ENCODE peak calls at places on chromosomes 6 and 20, in seven cellular contexts. G is AG08396; C is T-helper 17 cell; V is non-pigmented ciliary epithelial cell; R is foreskin fibroblast; Y is right lobe of liver; A is stimulated activated CD4-positive, alpha-beta T cell treated with anti-CD3 and anti-CD28 coated beads, TNF-alpha, amount 100 ng/mL, for 1 hour. Z is an unnamed sample.
A peak's percentile ranks its signal among the peaks of the same experiment; 100 is the strongest.

GRCh38 chr6:23890543-23891227 is 235.3 kb upstream of the NRSN1 start:
- DNase-seq in G (no peak), C (no peak), V (peak; percentile 8), R (no peak), Y (no peak), A (no peak), Z (no peak)

GRCh38 chr6:30480536-30481156 is 8.7 kb upstream of the HLA-E start:
- DNase-seq in G (no peak), C (peak; percentile 56), V (no peak), R (no peak), Y (no peak), A (no peak), Z (no peak)

GRCh38 chr6:163438940-163439335 is 24.4 kb downstream of the QKI start:
- DNase-seq in G (no peak), C (no peak), V (no peak), R (no peak), Y (peak; percentile 61), A (no peak), Z (no peak)

GRCh38 chr6:24125980-24126379 is at the start of gene NRSN1:
- DNase-seq in G (no peak), C (no peak), V (no peak), R (no peak), Y (no peak), A (no peak), Z (no peak)

GRCh38 chr6:26087284-26088115 is at the start of gene HFE:
- DNase-seq in G (peak; percentile 50), C (no peak), V (peak; percentile 11), R (peak; percentile 49), Y (peak; percentile 78), A (no peak), Z (peak; percentile 44)

GRCh38 chr6:144756469-144756868 is 471.3 kb downstream of the UTRN start:
- DNase-seq in G (no peak), C (no peak), V (no peak), R (no peak), Y (no peak), A (no peak), Z (no peak)

GRCh38 chr20:64159286-64159680 is 5.0 kb upstream of the MYT1 start:
- DNase-seq in G (no peak), C (no peak), V (no peak), R (no peak), Y (peak; percentile 40), A (no peak), Z (no peak)

GRCh38 chr6:4459032-4459431 is 317.2 kb upstream of the CDYL start:
- DNase-seq in G (peak; percentile 67), C (no peak), V (peak; percentile 72), R (peak; percentile 74), Y (no peak), A (no peak), Z (peak; percentile 56)

GRCh38 chr20:25464501-25465204 is 57.2 kb downstream of the GINS1 start:
- DNase-seq in G (no peak), C (no peak), V (no peak), R (no peak), Y (no peak), A (no peak), Z (no peak)

GRCh38 chr20:51422912-51423667 is 119.4 kb downstream of the NFATC2 start:
- DNase-seq in G (no peak), C (no peak), V (no peak), R (no peak), Y (no peak), A (no peak), Z (no peak)

GRCh38 chr6:8556370-8557018 is 121.1 kb upstream of the SLC35B3 start:
- DNase-seq in G (no peak), C (no peak), V (peak; percentile 41), R (peak; percentile 34), Y (no peak), A (no peak), Z (peak; percentile 13)

GRCh38 chr20:57451759-57452661 is 60.8 kb downstream of the RBM38 start:
- DNase-seq in G (no peak), C (no peak), V (no peak), R (no peak), Y (no peak), A (no peak), Z (no peak)

GRCh38 chr6:107936162-107936909 is 21.7 kb downstream of the SEC63 start:
- DNase-seq in G (no peak), C (no peak), V (no peak), R (no peak), Y (no peak), A (no peak), Z (no peak)

GRCh38 chr6:24358219-24358821 is 461 bp upstream of the DCDC2 start:
- DNase-seq in G (no peak), C (no peak), V (no peak), R (no peak), Y (no peak), A (no peak), Z (no peak)

GRCh38 chr6:2028457-2029038 is 216.9 kb downstream of the GMDS start:
- DNase-seq in G (no peak), C (no peak), V (no peak), R (no peak), Y (no peak), A (no peak), Z (no peak)

GRCh38 chr20:38032585-38033329 is 499 bp downstream of the TTI1 start:
- DNase-seq in G (no peak), C (no peak), V (no peak), R (no peak), Y (no peak), A (no peak), Z (no peak)

GRCh38 chr20:51958636-51959542 is 156.6 kb upstream of the SALL4 start:
- DNase-seq in G (no peak), C (no peak), V (no peak), R (no peak), Y (no peak), A (no peak), Z (no peak)

GRCh38 chr6:3776881-3777507 is 25.5 kb upstream of the PXDC1 start:
- DNase-seq in G (no peak), C (no peak), V (no peak), R (no peak), Y (no peak), A (no peak), Z (peak; percentile 45)

GRCh38 chr6:127332383-127332961 is 10.9 kb downstream of the ECHDC1 start:
- DNase-seq in G (no peak), C (no peak), V (no peak), R (no peak), Y (no peak), A (no peak), Z (no peak)

GRCh38 chr6:149717588-149718458 is at the start of gene LATS1:
- DNase-seq in G (peak; percentile 91), C (peak; percentile 90), V (no peak), R (peak; percentile 78), Y (peak; percentile 96), A (peak; percentile 87), Z (peak; percentile 79)

GRCh38 chr20:19974621-19975435 is 42.3 kb upstream of the NAA20 start:
- DNase-seq in G (peak; percentile 85), C (no peak), V (peak; percentile 89), R (peak; percentile 95), Y (peak; percentile 65), A (no peak), Z (peak; percentile 29)

GRCh38 chr6:5323979-5324378 is 62.7 kb downstream of the FARS2 start:
- DNase-seq in G (no peak), C (no peak), V (no peak), R (no peak), Y (no peak), A (no peak), Z (no peak)

GRCh38 chr6:124917769-124918168 is 44.5 kb upstream of the RNF217 start:
- DNase-seq in G (no peak), C (no peak), V (no peak), R (no peak), Y (no peak), A (no peak), Z (no peak)

GRCh38 chr6:84618046-84618752 is 146.2 kb downstream of the TBX18 start:
- DNase-seq in G (peak; percentile 45), C (no peak), V (peak; percentile 72), R (peak; percentile 82), Y (no peak), A (no peak), Z (no peak)

GRCh38 chr6:13717787-13718458 is 6.3 kb upstream of the RANBP9 start:
- DNase-seq in G (no peak), C (no peak), V (no peak), R (no peak), Y (no peak), A (no peak), Z (no peak)

GRCh38 chr6:149049230-149049629 is 268.3 kb upstream of the TAB2 start:
- DNase-seq in G (no peak), C (no peak), V (no peak), R (no peak), Y (no peak), A (no peak), Z (no peak)

GRCh38 chr6:166952122-166952521 is 4.2 kb downstream of the RNASET2 start:
- DNase-seq in G (no peak), C (no peak), V (no peak), R (no peak), Y (no peak), A (no peak), Z (no peak)

GRCh38 chr6:109447878-109448555 is 7.5 kb downstream of the SMPD2 start:
- DNase-seq in G (no peak), C (no peak), V (no peak), R (no peak), Y (no peak), A (no peak), Z (no peak)

GRCh38 chr20:57625181-57625958 is 5.1 kb upstream of the ZBP1 start:
- DNase-seq in G (no peak), C (no peak), V (no peak), R (no peak), Y (no peak), A (no peak), Z (no peak)

GRCh38 chr20:36435799-36436541 is 105.3 kb upstream of the MYL9 start:
- DNase-seq in G (peak; percentile 62), C (peak; percentile 72), V (no peak), R (peak; percentile 35), Y (peak; percentile 76), A (peak; percentile 79), Z (peak; percentile 48)

GRCh38 chr6:9126845-9127560 is 691.7 kb upstream of the SLC35B3 start:
- DNase-seq in G (peak; percentile 53), C (no peak), V (peak; percentile 91), R (peak; percentile 82), Y (no peak), A (no peak), Z (peak; percentile 57)

GRCh38 chr20:23459431-23460112 is 6.9 kb upstream of the CST11 start:
- DNase-seq in G (no peak), C (no peak), V (no peak), R (no peak), Y (no peak), A (no peak), Z (no peak)

Z was measured in HTR-8/SVneo.